ENCODE peak calls at places on chromosome 19, in four cellular contexts. D is thyroid gland, U is spleen, F is heart right ventricle. R is an unnamed sample.

GRCh38 chr19:4537953-4538600 is 1.8 kb downstream of the LRG1 start:
- DNase-seq in D (no peak), U (no peak), F (no peak), R (no peak)

GRCh38 chr19:57815247-57816075 is 748 bp upstream of the ZNF552 start:
- DNase-seq in D (no peak), U (no peak), F (no peak), R (no peak)

GRCh38 chr19:14375055-14375581 is 6.1 kb upstream of the ADGRE5 start:
- DNase-seq in D (no peak), U (peak; percentile 94), F (peak; percentile 35), R (peak; percentile 37)

GRCh38 chr19:5165697-5166019 is 175.0 kb downstream of the PTPRS start:
- DNase-seq in D (no peak), U (no peak), F (no peak), R (no peak)

GRCh38 chr19:5578094-5578846 is 10.5 kb upstream of the TINCR start:
- DNase-seq in D (peak; percentile 61), U (peak; percentile 92), F (peak; percentile 69), R (peak; percentile 81)

GRCh38 chr19:4103073-4103418 is 20.9 kb downstream of the MAP2K2 start:
- DNase-seq in D (no peak), U (no peak), F (no peak), R (no peak)

GRCh38 chr19:54803410-54803809 is at the start of gene KIR2DL4:
- DNase-seq in D (no peak), U (no peak), F (no peak), R (no peak)

GRCh38 chr19:55311797-55312196 is 13.3 kb downstream of the TMEM150B start:
- DNase-seq in D (no peak), U (no peak), F (no peak), R (no peak)

DNA sequence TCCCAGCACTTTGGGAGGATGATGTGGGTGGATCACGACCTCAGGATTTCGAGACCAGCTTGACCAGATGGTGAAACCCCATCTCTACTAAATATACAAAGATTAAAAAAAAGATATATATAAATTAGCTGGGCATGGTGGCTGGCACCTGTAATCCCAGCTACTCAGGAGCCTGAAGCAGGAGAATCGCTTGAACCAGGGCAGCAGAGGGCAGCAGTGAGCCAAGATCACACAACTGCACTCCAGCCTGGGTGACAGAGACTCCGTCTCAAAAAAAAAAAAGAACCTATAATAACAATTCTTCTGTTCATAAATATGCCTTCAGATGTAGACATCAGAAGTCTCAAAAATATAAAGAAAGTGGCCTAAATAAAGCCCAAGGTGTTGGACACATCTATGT is 7.6 kb downstream of the ZNF737 start:
- DNase-seq in D (peak; percentile 75), U (no peak), F (peak; percentile 18), R (no peak)
- H3K9me3 ChIP-seq in D (no peaks in the 10 kb centered on the region), U (peaks cover 98% of the 10 kb centered on the region), F (peaks cover 91% of the 10 kb centered on the region), R (peaks cover 56% of the 10 kb centered on the region)

DNA sequence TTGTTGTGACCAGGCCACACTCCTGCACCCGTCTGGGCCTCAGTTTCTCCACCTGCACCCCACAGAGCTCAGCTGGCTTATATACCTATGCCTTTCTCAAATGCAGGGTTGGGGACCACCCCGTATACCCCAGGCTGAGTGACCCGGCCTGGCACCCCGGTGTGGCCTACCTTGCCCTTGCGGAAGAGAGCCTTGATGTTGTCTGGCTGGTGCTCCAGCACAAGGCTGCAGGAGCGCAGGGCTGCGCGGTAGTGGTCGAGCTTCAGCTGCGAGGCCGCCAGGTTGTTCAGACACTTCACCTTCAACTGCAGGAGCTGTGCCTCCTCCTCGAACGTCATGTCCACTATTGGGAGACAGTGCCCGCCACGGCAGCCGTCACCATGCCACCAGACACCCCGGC is 5.9 kb downstream of the FKBP8 start:
- DNase-seq in D (no peak), U (no peak), F (no peak), R (no peak)
- TF ChIP-seq CTCF in D (no peak), U (no peak), F (no peak), R (no peak)

DNA sequence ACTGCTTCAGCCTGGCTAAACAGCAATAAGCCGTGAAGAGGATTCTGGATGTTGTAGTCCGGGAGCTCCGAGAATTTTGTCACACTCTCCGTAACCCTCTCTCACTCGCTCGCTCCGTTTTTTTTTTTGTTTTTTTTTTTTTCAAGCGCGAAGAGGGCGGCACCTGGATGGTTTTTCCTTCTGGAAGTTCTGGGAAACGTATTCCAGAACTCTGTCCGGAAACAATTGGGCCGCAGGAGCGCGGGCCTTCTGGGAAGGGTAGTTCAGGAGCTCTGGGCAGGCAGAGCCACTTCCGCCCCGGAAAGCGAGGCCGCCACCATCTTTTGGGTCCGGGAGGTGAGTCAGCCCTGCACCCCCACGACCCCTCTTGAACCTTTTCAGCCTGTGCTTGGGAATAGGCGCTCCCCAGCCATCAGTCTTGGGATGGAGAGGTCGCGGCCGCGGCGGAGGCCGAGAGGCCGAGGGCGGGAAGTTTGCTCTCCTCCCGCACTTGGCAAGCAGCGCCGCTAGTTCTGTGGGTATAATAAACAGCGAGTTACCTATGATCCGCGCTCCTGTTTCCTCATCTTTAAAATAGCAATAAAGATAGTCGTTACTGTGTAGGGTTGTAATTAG is at the start of gene ZNF227:
- DNase-seq in D (peak; percentile 92), U (peak; percentile 95), F (peak; percentile 89), R (peak; percentile 92)
- H3K27ac ChIP-seq in D (peak within 1 kb of the TSS; percentile 68), U (peak within 1 kb of the TSS; percentile 89), F (peak within 1 kb of the TSS; percentile 89), R (peak within 1 kb of the TSS; percentile 87)

GRCh38 chr19:29539131-29539530 is 13.3 kb downstream of the VSTM2B start:
- DNase-seq in D (no peak), U (peak; percentile 45), F (no peak), R (no peak)

GRCh38 chr19:29538651-29539050 is 12.9 kb downstream of the VSTM2B start:
- DNase-seq in D (no peak), U (no peak), F (no peak), R (no peak)

GRCh38 chr19:29537181-29537580 is 11.4 kb downstream of the VSTM2B start:
- DNase-seq in D (no peak), U (peak; percentile 52), F (no peak), R (no peak)

GRCh38 chr19:29535984-29536508 is 10.3 kb downstream of the VSTM2B start:
- DNase-seq in D (no peak), U (peak; percentile 21), F (no peak), R (no peak)

GRCh38 chr19:29537601-29538000 is 11.8 kb downstream of the VSTM2B start:
- DNase-seq in D (no peak), U (peak; percentile 46), F (no peak), R (no peak)
- H3K9me3 ChIP-seq in D (no peaks in the 10 kb centered on the region), U (no peaks in the 10 kb centered on the region), F (no peaks in the 10 kb centered on the region), R (no peaks in the 10 kb centered on the region)

DNA sequence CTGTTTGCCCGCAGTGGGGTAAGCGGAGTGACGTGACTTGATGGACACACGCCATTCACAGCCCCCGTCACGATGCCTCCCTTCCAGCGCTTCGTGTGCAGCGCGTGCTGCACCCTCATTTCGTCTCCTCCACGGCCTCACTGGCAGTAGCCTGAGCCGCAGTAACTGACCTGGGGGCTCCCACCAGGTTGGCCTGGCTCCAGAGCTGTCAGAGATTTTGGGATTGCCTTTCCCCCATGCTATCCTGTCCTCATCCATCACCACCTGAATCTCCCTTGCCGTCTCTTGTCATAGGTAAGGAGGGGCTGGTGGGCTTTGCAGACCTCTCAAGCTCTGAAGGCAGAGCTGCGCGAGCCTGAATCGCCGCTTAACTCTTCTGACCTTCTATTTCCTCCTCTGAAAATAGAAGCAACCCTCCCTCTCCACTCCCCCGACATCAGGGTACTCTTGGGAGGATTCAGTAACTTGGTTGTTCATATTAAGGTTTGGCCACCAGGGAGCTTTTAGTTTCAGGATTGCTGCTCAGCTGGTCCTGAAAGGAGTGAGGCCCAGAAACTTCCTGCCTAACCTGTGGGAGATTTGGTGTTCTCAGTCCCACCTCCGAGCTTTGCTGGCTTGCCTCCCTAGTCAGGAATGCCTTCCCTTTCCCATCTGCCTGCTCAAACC is 27.9 kb downstream of the SIGLEC5 start:
- DNase-seq in D (no peak), U (no peak), F (no peak), R (no peak)
- TF ChIP-seq CTCF in D (no peak), U (no peak), F (no peak), R (no peak)

DNA sequence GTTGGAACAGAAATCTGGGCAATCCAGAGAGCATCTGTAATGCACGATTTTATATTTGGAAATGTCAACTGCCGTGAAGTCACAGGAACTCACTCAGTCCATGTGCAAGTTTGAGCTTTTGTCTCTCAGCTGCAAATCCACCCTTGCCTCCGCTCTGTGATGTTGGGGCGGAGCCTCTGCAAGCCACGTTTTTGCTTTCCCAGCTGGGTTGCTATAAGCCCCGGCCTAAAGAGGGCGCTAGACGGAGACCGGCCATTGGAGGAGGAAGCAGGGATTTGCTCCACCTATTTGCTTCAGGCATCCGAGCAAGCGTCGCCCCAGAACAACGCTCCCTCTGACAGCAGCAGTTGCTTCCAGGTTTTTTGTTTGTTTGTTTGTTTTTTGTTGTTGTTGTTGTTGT is 56.2 kb downstream of the TRPM4 start:
- DNase-seq in D (no peak), U (peak; percentile 47), F (no peak), R (no peak)
- H3K27ac ChIP-seq in D (no peak overlapping the region), U (no peak overlapping the region), F (no peak overlapping the region), R (no peak overlapping the region)